ENCODE peak calls at places on chromosome 2, in four cellular contexts. Z, M, S and R are unnamed samples.

GRCh38 chr2:1571477-1572417 is 158.5 kb downstream of the TPO start:
- DNase-seq in Z (no peak), S (no peak), M (no peak), R (no peak)

GRCh38 chr2:221529943-221530652 is 42.0 kb downstream of the EPHA4 start:
- DNase-seq in S (no peak), Z (peak; percentile 89), M (peak; percentile 24), R (no peak)

GRCh38 chr2:206832886-206833285 is 67.5 kb downstream of the FASTKD2 start:
- DNase-seq in S (no peak), Z (no peak), M (no peak), R (peak; percentile 59)

GRCh38 chr2:45283764-45284620 is 274.7 kb upstream of the SIX2 start:
- DNase-seq in Z (no peak), M (peak; percentile 54), S (no peak), R (peak; percentile 26)

GRCh38 chr2:180730976-180731375 is 249.4 kb upstream of the UBE2E3 start:
- DNase-seq in Z (no peak), S (no peak), M (peak; percentile 30), R (peak; percentile 30)

GRCh38 chr2:24822049-24822706 is 29.0 kb downstream of the CENPO start:
- DNase-seq in Z (no peak), M (no peak), S (no peak), R (no peak)

GRCh38 chr2:191382801-191383200 is 137.6 kb downstream of the MYO1B start:
- DNase-seq in S (no peak), M (peak; percentile 84), Z (peak; percentile 78), R (no peak)

GRCh38 chr2:96702098-96702785 is 37.6 kb downstream of the LMAN2L start:
- DNase-seq in Z (no peak), S (no peak), M (no peak), R (no peak)

GRCh38 chr2:42147641-42148274 is 21.4 kb upstream of the EML4 start:
- DNase-seq in Z (peak; percentile 24), M (no peak), S (no peak), R (no peak)

GRCh38 chr2:71792926-71793761 is 339.8 kb downstream of the DYSF start:
- DNase-seq in Z (no peak), M (no peak), S (no peak), R (no peak)

GRCh38 chr2:176491172-176491904 is 222.1 kb downstream of the MTX2 start:
- DNase-seq in M (no peak), Z (no peak), S (peak; percentile 74), R (peak; percentile 98)

GRCh38 chr2:98348066-98348561 is 1.9 kb downstream of the CNGA3 start:
- DNase-seq in Z (no peak), S (no peak), M (peak; percentile 19), R (peak; percentile 22)

GRCh38 chr2:169363570-169364150 is 1.3 kb upstream of the LRP2 start:
- DNase-seq in Z (peak; percentile 6), S (peak; percentile 27), M (peak; percentile 19), R (peak; percentile 37)

GRCh38 chr2:175576875-175577274 is 395.4 kb upstream of the ATP5MC3 start:
- DNase-seq in M (no peak), Z (no peak), S (no peak), R (no peak)

GRCh38 chr2:152548996-152549395 is 168.3 kb downstream of the PRPF40A start:
- DNase-seq in Z (no peak), S (no peak), M (no peak), R (no peak)

GRCh38 chr2:207825033-207825957 is 55.6 kb upstream of the FZD5 start:
- DNase-seq in S (no peak), M (no peak), Z (no peak), R (no peak)

GRCh38 chr2:96864343-96865091 is 5.4 kb downstream of the SEMA4C start:
- DNase-seq in S (no peak), M (no peak), Z (no peak), R (no peak)

GRCh38 chr2:59881214-59881613 is 672.2 kb downstream of the BCL11A start:
- DNase-seq in M (no peak), Z (no peak), S (no peak), R (no peak)

GRCh38 chr2:206723288-206723687 is 5.1 kb upstream of the DYTN start:
- DNase-seq in Z (no peak), S (no peak), M (no peak), R (no peak)

GRCh38 chr2:120470041-120470716 is 124.2 kb downstream of the INHBB start:
- DNase-seq in S (no peak), Z (peak; percentile 49), M (peak; percentile 90), R (peak; percentile 93)

GRCh38 chr2:134540954-134541353 is 177.8 kb downstream of the TMEM163 start:
- DNase-seq in M (no peak), S (no peak), Z (no peak), R (no peak)

GRCh38 chr2:42921162-42921550 is 128.8 kb upstream of the HAAO start:
- DNase-seq in Z (no peak), M (no peak), S (no peak), R (no peak)

GRCh38 chr2:62685986-62686625 is 19.4 kb upstream of the EHBP1 start:
- DNase-seq in Z (no peak), M (no peak), S (no peak), R (no peak)

GRCh38 chr2:137826373-137827372 is 137.6 kb upstream of the HNMT start:
- DNase-seq in S (no peak), M (no peak), Z (no peak), R (peak; percentile 19)

GRCh38 chr2:10658914-10659257 is 30.9 kb downstream of the NOL10 start:
- DNase-seq in Z (no peak), S (no peak), M (no peak), R (no peak)

GRCh38 chr2:18630101-18630500 is 40.7 kb upstream of the NT5C1B start:
- DNase-seq in Z (no peak), S (no peak), M (no peak), R (no peak)

GRCh38 chr2:113075030-113075429 is 7.3 kb downstream of the IL1F10 start:
- DNase-seq in Z (no peak), M (no peak), S (no peak), R (no peak)

GRCh38 chr2:113977060-113977659 is 87.3 kb downstream of the ACTR3 start:
- DNase-seq in Z (no peak), M (no peak), S (no peak), R (peak; percentile 36)

GRCh38 chr2:68491582-68491981 is 24.2 kb downstream of the APLF start:
- DNase-seq in M (no peak), Z (no peak), S (no peak), R (no peak)

GRCh38 chr2:88068044-88068443 is 419 bp downstream of the SMYD1 start:
- DNase-seq in Z (no peak), S (no peak), M (no peak), R (no peak)

GRCh38 chr2:239460780-239461179 is 60.0 kb upstream of the HDAC4 start:
- DNase-seq in Z (no peak), M (no peak), S (no peak), R (no peak)

GRCh38 chr2:9410108-9410507 is 13.2 kb downstream of the ITGB1BP1 start:
- DNase-seq in M (no peak), S (no peak), Z (no peak), R (no peak)

GRCh38 chr2:136310797-136311558 is 193.0 kb upstream of the CXCR4 start:
- DNase-seq in S (no peak), M (no peak), Z (no peak), R (peak; percentile 64)

GRCh38 chr2:105125428-105125827 is 87.6 kb downstream of the MRPS9 start:
- DNase-seq in M (peak; percentile 31), Z (no peak), S (no peak), R (peak; percentile 34)
- TF ChIP-seq MYC in M (no peak), Z (no peak), S (no peak), R (no peak)

DNA sequence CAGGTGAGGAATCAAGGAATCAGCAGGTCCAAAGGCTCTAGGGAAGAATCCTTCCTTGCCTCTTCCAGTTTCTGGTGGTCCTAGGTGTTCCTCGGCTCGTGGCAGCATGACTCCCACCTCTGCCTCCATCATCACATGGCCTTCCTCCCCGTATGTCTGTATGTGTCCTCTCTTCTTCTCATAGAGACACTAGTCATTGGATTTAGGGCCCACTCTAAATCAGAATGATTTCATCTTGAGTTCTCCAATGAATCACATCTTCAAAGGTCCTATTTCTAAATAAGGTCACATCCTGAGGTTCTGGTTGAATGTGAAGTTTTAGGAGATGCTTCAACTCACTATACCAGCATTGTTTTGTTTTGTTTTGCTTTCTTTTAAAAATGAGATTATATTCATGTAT is 11.1 kb upstream of the AGFG1 start:
- DNase-seq in M (no peak), Z (no peak), S (no peak), R (no peak)
- TF ChIP-seq MAX in M (no peak), Z (no peak), S (no peak), R (no peak)

GRCh38 chr2:46850742-46851141 is 64.9 kb downstream of the MCFD2 start:
- DNase-seq in S (peak; percentile 59), M (peak; percentile 56), Z (peak; percentile 89), R (no peak)
- TF ChIP-seq MYC in S (no peak), M (peak; percentile 8), Z (no peak), R (no peak)

DNA sequence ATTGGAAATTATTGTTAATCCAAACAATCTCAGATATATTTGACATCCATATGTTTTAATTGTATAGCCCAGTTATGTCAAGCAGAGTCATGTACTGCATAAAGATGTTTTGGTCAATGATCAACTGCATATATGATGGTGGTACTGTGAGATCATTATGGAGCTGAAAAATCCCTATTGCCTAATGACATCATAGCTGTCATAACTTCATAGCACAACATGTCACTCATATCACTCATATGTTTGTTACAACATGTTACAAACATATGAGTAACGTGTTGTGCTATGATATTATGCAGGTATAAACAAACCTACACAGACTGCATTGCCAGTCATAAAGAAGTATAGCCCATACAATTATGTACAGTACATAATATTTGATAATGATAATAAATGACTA is 8.1 kb upstream of the THUMPD2 start:
- DNase-seq in Z (no peak), S (no peak), M (no peak), R (no peak)
- TF ChIP-seq MAX in Z (no peak), S (no peak), M (no peak), R (no peak)